ENCODE peak calls at places on chromosomes 4 and X, in four cellular contexts. M is brain microvascular endothelial cell, E is right cardiac atrium, I is fibroblast of mammary gland. T is an unnamed sample.

GRCh38 chrX:55489315-55490009 is at the start of gene USP51:
- DNase-seq in I (peak; percentile 41), M (peak; percentile 9), E (peak; percentile 77), T (no peak)

GRCh38 chr4:11505225-11505971 is 76.7 kb upstream of the HS3ST1 start:
- DNase-seq in M (no peak), I (no peak), E (no peak), T (no peak)

GRCh38 chr4:32334759-32335158 is 1614.6 kb downstream of the PCDH7 start:
- DNase-seq in I (no peak), M (no peak), E (no peak), T (no peak)

GRCh38 chr4:137000432-137000831 is 531.9 kb downstream of the PCDH18 start:
- DNase-seq in I (no peak), M (no peak), E (no peak), T (no peak)

GRCh38 chr4:136032391-136032790 is 1499.9 kb downstream of the PCDH18 start:
- DNase-seq in M (no peak), I (no peak), E (no peak), T (no peak)

GRCh38 chr4:169604131-169604900 is 8.1 kb downstream of the NEK1 start:
- DNase-seq in I (peak; percentile 85), E (no peak), M (peak; percentile 77), T (no peak)

GRCh38 chrX:2576793-2577192 is 76.0 kb upstream of the DHRSX start:
- DNase-seq in M (no peak), I (peak; percentile 13), E (no peak), T (no peak)

GRCh38 chr4:3780347-3781171 is 14.4 kb downstream of the ADRA2C start:
- DNase-seq in M (no peak), E (peak; percentile 34), I (no peak), T (no peak)

GRCh38 chr4:121800961-121801714 is at the start of gene EXOSC9:
- DNase-seq in M (peak; percentile 91), E (peak; percentile 98), I (peak; percentile 92), T (peak; percentile 91)

GRCh38 chr4:155025762-155026457 is 182.5 kb upstream of the NPY2R start:
- DNase-seq in E (peak; percentile 64), I (peak; percentile 25), M (peak; percentile 66), T (peak; percentile 15)

GRCh38 chr4:148923881-148924280 is 481.7 kb upstream of the NR3C2 start:
- DNase-seq in E (no peak), M (no peak), I (no peak), T (no peak)

GRCh38 chrX:150038356-150038755 is 100.1 kb upstream of the EOLA2 start:
- DNase-seq in M (peak; percentile 43), E (no peak), I (no peak), T (no peak)

GRCh38 chr4:153655004-153655541 is 29.0 kb upstream of the TLR2 start:
- DNase-seq in M (no peak), I (no peak), E (no peak), T (no peak)

GRCh38 chrX:48573690-48574269 is 504 bp upstream of the RBM3 start:
- DNase-seq in M (peak; percentile 22), E (peak; percentile 72), I (no peak), T (no peak)

GRCh38 chrX:110987292-110987691 is 108.7 kb upstream of the PAK3 start:
- DNase-seq in M (no peak), E (no peak), I (no peak), T (no peak)

GRCh38 chr4:31295081-31295480 is 574.9 kb downstream of the PCDH7 start:
- DNase-seq in E (no peak), M (no peak), I (peak; percentile 0), T (no peak)

GRCh38 chr4:74449571-74450297 is 4.8 kb downstream of the AREG start:
- DNase-seq in E (no peak), I (peak; percentile 61), M (peak; percentile 23), T (no peak)

GRCh38 chrX:42748067-42748850 is 29.7 kb downstream of the PPP1R2C start:
- DNase-seq in M (peak; percentile 3), E (no peak), I (peak; percentile 53), T (no peak)

GRCh38 chr4:74632634-74633033 is 161.7 kb downstream of the BTC start:
- DNase-seq in E (no peak), I (peak; percentile 100), M (peak; percentile 98), T (peak; percentile 94)

GRCh38 chrX:118552501-118552900 is 56.9 kb downstream of the DOCK11 start:
- DNase-seq in M (peak; percentile 40), I (peak; percentile 91), E (no peak), T (no peak)

GRCh38 chr4:75769044-75769443 is 44.7 kb downstream of the USO1 start:
- DNase-seq in M (no peak), I (peak; percentile 6), E (no peak), T (no peak)

GRCh38 chrX:81206471-81206870 is 4.6 kb downstream of the SH3BGRL start:
- DNase-seq in E (no peak), M (no peak), I (no peak), T (no peak)

GRCh38 chrX:10327651-10328050 is 170.9 kb downstream of the CLCN4 start:
- DNase-seq in E (no peak), M (peak; percentile 6), I (peak; percentile 42), T (no peak)

GRCh38 chr4:114287079-114287696 is 307.7 kb upstream of the ARSJ start:
- DNase-seq in I (no peak), M (no peak), E (no peak), T (no peak)

GRCh38 chr4:153611679-153612078 is 72.4 kb upstream of the TLR2 start:
- DNase-seq in I (peak; percentile 32), E (no peak), M (peak; percentile 12), T (no peak)

GRCh38 chrX:80432863-80433262 is 12.6 kb downstream of the TENT5D start:
- DNase-seq in E (peak; percentile 47), M (no peak), I (peak; percentile 3), T (no peak)

GRCh38 chr4:184453402-184454160 is 20.8 kb downstream of the IRF2 start:
- DNase-seq in M (peak; percentile 91), E (no peak), I (peak; percentile 85), T (no peak)

GRCh38 chr4:150782311-150782710 is 200.4 kb downstream of the MAB21L2 start:
- DNase-seq in I (no peak), M (peak; percentile 53), E (no peak), T (no peak)

GRCh38 chrX:31921236-31921635 is 849.4 kb upstream of the FTHL17 start:
- DNase-seq in E (no peak), M (no peak), I (no peak), T (no peak)

GRCh38 chr4:11475871-11476270 is 47.2 kb upstream of the HS3ST1 start:
- DNase-seq in I (no peak), E (no peak), M (no peak), T (no peak)

DNA sequence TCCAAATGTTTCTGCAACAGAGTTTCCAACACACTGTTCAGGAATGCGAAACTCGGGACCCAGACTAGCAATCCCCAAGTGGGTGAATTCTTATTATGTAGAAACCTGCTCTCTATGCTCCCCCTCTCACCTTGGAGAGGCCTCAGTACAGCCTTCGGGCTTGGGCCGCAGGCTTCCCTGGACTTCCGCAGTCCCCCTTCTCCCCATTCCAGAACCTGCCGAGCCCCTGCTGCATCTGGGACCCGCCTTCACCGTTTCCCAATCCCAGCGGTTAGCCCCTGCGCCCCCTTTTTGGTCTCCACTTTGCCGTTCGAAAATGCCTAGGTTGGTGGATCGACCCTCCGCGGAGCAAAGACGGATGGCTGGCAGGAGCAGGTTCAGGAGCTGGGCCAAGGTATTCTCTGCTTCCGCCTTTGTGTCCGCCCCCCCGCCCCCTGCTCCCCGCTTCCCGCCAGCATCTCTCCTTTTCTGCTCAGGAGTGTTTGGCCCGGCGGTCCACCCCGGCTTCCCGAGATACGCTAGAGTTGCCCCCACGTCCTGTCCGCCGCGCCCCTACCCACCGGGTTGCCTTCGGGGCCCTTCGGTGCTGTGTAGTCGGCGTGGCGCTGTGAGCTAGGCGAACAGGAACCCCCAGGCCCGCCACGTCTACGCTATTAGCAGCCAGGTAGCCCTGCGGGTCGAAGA is 11.5 kb downstream of the HAND2 start:
- DNase-seq in E (peak; percentile 72), M (no peak), I (no peak), T (no peak)
- H3K4me3 ChIP-seq in E (peak overlapping the region; percentile 48), M (no peak overlapping the region), I (no peak overlapping the region), T (no peak overlapping the region)

GRCh38 chr4:113222431-113222979 is 173.1 kb downstream of the ANK2 start:
- DNase-seq in M (peak; percentile 51), E (no peak), I (peak; percentile 40), T (no peak)
- H3K4me3 ChIP-seq in M (no peak overlapping the region), E (no peak overlapping the region), I (no peak overlapping the region), T (no peak overlapping the region)

GRCh38 chr4:16750882-16751642 is 147.4 kb downstream of the LDB2 start:
- DNase-seq in E (no peak), I (no peak), M (no peak), T (no peak)
- H3K4me3 ChIP-seq in E (no peak overlapping the region), I (no peak overlapping the region), M (no peak overlapping the region), T (no peak overlapping the region)

GRCh38 chr4:1591107-1591506 is 93.0 kb downstream of the FAM53A start:
- DNase-seq in E (no peak), I (no peak), M (no peak), T (no peak)
- H3K4me3 ChIP-seq in E (no peak overlapping the region), I (no peak overlapping the region), M (no peak overlapping the region), T (no peak overlapping the region)

DNA sequence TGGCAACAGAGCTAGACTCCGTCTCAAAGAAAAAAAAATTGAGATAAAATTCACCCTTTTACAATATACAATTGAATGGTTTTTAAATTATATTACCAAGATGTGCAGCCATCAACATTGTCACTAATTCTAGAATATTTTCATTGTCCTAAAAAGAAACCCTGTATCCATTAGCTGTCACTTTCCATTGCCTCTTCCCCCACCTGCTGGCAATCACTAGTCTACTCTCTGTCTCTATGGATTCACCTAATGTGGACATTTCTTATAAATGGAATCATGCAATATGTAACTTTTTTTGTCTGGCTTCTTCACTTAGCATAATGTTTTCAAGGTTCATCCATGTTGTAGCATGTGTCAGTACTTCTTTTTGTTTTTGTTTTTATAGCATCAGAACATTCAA is 20.8 kb downstream of the ABHD18 start:
- DNase-seq in M (no peak), E (no peak), I (no peak), T (no peak)
- H3K4me3 ChIP-seq in M (no peak overlapping the region), E (no peak overlapping the region), I (no peak overlapping the region), T (no peak overlapping the region)